ENCODE peak calls at places on chromosomes 3 and 15, in ten cellular contexts. N, R, P, V, K, C, S, M, H and A are unnamed samples.

GRCh38 chr3:100063929-100064461 is 50.3 kb downstream of the FILIP1L start:
- DNase-seq in P (no peak), K (no peak), M (no peak), R (no peak), N (no peak), C (no peak), V (peak), S (no peak), H (no peak), A (no peak)

GRCh38 chr15:35491999-35492398 is 54.0 kb downstream of the DPH6 start:
- DNase-seq in V (no peak), C (no peak), H (no peak), R (no peak), N (peak), M (no peak), K (no peak), S (no peak), P (no peak), A (no peak)

GRCh38 chr3:63818282-63819150 is 583 bp upstream of the C3orf49 start:
- DNase-seq in N (peak), S (peak), C (peak), H (peak), K (no peak), P (peak), M (peak), V (peak), R (peak), A (peak)

GRCh38 chr3:128503751-128504532 is 10.9 kb upstream of the GATA2 start:
- DNase-seq in C (no peak), R (no peak), N (no peak), S (peak), P (no peak), K (no peak), M (no peak), V (no peak), H (no peak), A (no peak)

GRCh38 chr3:10352146-10352911 is 31.4 kb upstream of the SEC13 start:
- DNase-seq in M (no peak), H (no peak), C (peak), N (no peak), S (no peak), P (no peak), K (no peak), R (peak), V (peak), A (peak)

GRCh38 chr15:89167267-89168176 is 53.9 kb downstream of the RLBP1 start:
- DNase-seq in C (no peak), S (peak), P (no peak), N (no peak), R (peak), M (no peak), V (peak), H (no peak), K (no peak), A (peak)

GRCh38 chr15:22850055-22850454 is 11.6 kb downstream of the NIPA2 start:
- DNase-seq in R (no peak), S (no peak), V (peak), H (no peak), C (no peak), N (no peak), M (no peak), P (no peak), K (no peak), A (no peak)

GRCh38 chr15:93333826-93334225 is 244.8 kb upstream of the RGMA start:
- DNase-seq in V (no peak), M (no peak), H (no peak), N (no peak), P (no peak), S (no peak), R (peak), C (peak), K (no peak), A (no peak)

GRCh38 chr3:7340795-7341194 is 479.9 kb downstream of the GRM7 start:
- DNase-seq in M (no peak), P (no peak), S (no peak), H (no peak), R (no peak), K (no peak), N (no peak), V (no peak), C (no peak), A (peak)

GRCh38 chr15:49673861-49674260 is 53.0 kb downstream of the DTWD1 start:
- DNase-seq in S (no peak), C (no peak), N (no peak), H (no peak), K (no peak), R (no peak), M (no peak), P (no peak), V (peak), A (no peak)

GRCh38 chr15:52178765-52179164 is 12.4 kb downstream of the GNB5 start:
- DNase-seq in K (no peak), M (no peak), V (peak), S (no peak), C (no peak), N (peak), R (no peak), P (no peak), H (no peak), A (no peak)

GRCh38 chr3:195458188-195458800 is 15.5 kb upstream of the ACAP2 start:
- DNase-seq in M (no peak), S (no peak), C (no peak), R (no peak), K (no peak), H (no peak), V (no peak), P (no peak), N (no peak), A (no peak)

GRCh38 chr3:15430624-15431023 is 3.2 kb downstream of the EAF1 start:
- DNase-seq in M (no peak), P (no peak), S (no peak), K (no peak), V (no peak), C (no peak), H (no peak), R (no peak), N (no peak), A (no peak)

GRCh38 chr15:76060098-76060989 is 559 bp downstream of the TMEM266 start:
- DNase-seq in V (no peak), S (no peak), C (no peak), N (no peak), H (no peak), P (no peak), R (no peak), K (no peak), M (no peak), A (no peak)

GRCh38 chr15:51374131-51374530 is 32.7 kb downstream of the GLDN start:
- DNase-seq in V (no peak), R (no peak), C (no peak), M (no peak), K (no peak), H (no peak), S (no peak), N (no peak), P (no peak), A (no peak)

GRCh38 chr15:39304201-39304841 is 276.6 kb upstream of the THBS1 start:
- DNase-seq in V (peak), S (no peak), K (no peak), M (no peak), P (no peak), N (no peak), H (no peak), C (no peak), R (no peak), A (no peak)

DNA sequence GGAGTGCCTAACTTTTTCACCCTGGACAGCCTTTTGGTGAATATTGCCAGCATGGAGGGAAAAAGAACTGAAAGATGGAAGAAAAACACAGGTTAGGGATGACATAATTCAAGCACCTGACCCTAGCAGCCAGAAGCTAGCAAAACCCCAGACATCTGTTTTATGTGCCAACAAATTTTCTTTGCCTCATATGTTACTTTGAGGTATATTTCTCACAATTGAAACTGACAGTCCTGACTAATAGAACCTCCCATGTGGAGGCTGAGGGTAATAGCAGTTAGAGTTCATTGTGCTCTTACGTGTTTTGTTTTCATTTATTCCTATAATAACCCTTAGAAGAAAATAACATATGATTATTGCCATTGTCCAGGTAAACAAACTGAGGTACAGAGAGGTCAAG is 71.5 kb upstream of the SLC25A26 start:
- DNase-seq in P (no peak), K (no peak), R (no peak), M (no peak), C (no peak), S (no peak), V (peak), N (no peak), H (no peak), A (no peak)
- TF ChIP-seq CTCF in P (no peak), K (no peak), R (no peak), M (no peak), C (no peak), S (no peak), V (no peak), N (no peak), H (no peak), A (no peak)

GRCh38 chr3:138940446-138940845 is 6.5 kb downstream of the FOXL2 start:
- DNase-seq in P (no peak), V (no peak), S (no peak), C (no peak), H (no peak), N (no peak), R (peak), K (no peak), M (no peak), A (no peak)

GRCh38 chr3:138942861-138943623 is 3.9 kb downstream of the FOXL2 start:
- DNase-seq in P (no peak), N (no peak), R (peak), V (no peak), C (peak), M (no peak), K (no peak), S (no peak), H (no peak), A (no peak)

GRCh38 chr3:138942271-138942670 is 4.7 kb downstream of the FOXL2 start:
- DNase-seq in N (no peak), P (no peak), S (no peak), R (peak), K (no peak), H (no peak), V (no peak), C (no peak), M (no peak), A (no peak)

GRCh38 chr3:138939563-138940241 is 7.2 kb downstream of the FOXL2 start:
- DNase-seq in R (peak), K (no peak), H (no peak), P (no peak), S (no peak), C (peak), N (no peak), M (no peak), V (no peak), A (no peak)

DNA sequence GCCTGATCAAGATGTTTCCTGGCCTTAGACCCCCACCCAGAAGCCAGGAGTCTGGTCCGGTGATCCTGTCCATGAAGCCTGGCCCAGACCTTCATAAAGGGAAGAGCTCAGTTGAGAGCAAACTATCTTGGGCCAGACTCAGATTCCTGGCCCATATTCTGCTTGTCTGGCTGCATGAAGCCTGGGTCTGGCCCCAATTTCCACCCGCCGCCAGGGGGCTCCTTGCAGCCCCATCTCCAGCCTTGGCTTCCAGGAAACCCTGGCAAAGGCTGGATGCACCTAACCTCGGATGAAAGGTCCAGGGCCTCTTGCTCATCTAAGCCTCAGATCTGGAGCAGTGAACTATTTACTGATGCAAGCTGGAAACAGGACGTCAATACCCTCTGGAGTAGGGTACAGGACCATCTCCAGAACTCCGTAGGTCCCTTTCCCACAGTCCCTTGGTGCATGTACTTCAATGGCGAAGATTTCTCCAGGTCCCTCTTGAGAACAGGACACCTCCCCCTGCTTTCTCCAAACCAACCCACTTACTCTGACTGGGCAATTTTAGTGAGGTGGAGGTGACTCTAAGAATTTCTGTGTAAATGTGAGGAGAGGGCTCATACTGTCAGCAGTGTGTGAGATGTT is 5.6 kb downstream of the FOXL2 start:
- DNase-seq in M (peak), R (peak), V (peak), H (no peak), S (peak), N (peak), P (no peak), K (no peak), C (peak), A (peak)
- TF ChIP-seq CTCF in M (peak), R (peak), V (peak), H (peak), S (peak), N (peak), P (peak), K (peak), C (peak), A (peak)

GRCh38 chr3:22360197-22360596 is 609.2 kb upstream of the ZNF385D start:
- DNase-seq in H (no peak), N (no peak), P (no peak), V (no peak), K (no peak), C (no peak), S (no peak), R (no peak), M (no peak), A (no peak)
- TF ChIP-seq CTCF in H (no peak), N (no peak), P (no peak), V (no peak), K (no peak), C (no peak), S (no peak), R (no peak), M (no peak), A (no peak)

DNA sequence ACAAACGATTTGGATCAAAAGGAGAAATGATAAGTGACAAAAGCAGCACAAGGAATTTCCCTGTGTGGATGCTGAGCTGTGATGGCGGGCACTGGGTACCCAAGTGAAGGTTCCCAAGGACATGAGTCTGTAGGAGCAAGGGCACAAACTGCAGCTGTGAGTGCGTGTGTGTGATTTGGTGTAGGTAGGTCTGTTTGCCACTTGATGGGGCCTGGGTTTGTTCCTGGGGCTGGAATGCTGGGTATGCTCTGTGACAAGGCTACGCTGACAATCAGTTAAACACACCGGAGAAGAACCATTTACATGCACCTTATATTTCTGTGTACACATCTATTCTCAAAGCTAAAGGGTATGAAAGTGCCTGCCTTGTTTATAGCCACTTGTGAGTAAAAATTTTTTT is 36.1 kb downstream of the NR1I2 start:
- DNase-seq in N (no peak), C (no peak), H (no peak), P (no peak), R (peak), V (no peak), K (no peak), S (no peak), M (no peak), A (no peak)
- TF ChIP-seq CTCF in N (no peak), C (no peak), H (no peak), P (no peak), R (no peak), V (no peak), K (no peak), S (no peak), M (no peak), A (no peak)

GRCh38 chr15:90187257-90187868 is 13.8 kb upstream of the SEMA4B start:
- DNase-seq in V (no peak), S (no peak), N (no peak), M (no peak), P (no peak), C (no peak), K (no peak), R (no peak), H (no peak), A (no peak)

GRCh38 chr15:90188914-90189748 is 12.0 kb upstream of the SEMA4B start:
- DNase-seq in K (no peak), V (no peak), C (no peak), N (no peak), S (no peak), H (no peak), R (no peak), M (no peak), P (no peak), A (no peak)

GRCh38 chr15:90181781-90182180 is 19.3 kb upstream of the SEMA4B start:
- DNase-seq in K (no peak), P (no peak), S (no peak), M (no peak), H (no peak), R (no peak), C (no peak), V (no peak), N (no peak), A (no peak)

GRCh38 chr15:90184786-90185704 is 16.1 kb upstream of the SEMA4B start:
- DNase-seq in P (peak), N (peak), M (peak), C (peak), K (peak), V (no peak), R (peak), S (peak), H (peak), A (peak)

GRCh38 chr15:90184119-90184785 is 16.9 kb upstream of the SEMA4B start:
- DNase-seq in H (peak), K (peak), P (no peak), N (peak), V (peak), M (peak), R (no peak), C (peak), S (peak), A (peak)
- TF ChIP-seq CTCF in H (no peak), K (no peak), P (no peak), N (no peak), V (no peak), M (no peak), R (no peak), C (no peak), S (no peak), A (no peak)

DNA sequence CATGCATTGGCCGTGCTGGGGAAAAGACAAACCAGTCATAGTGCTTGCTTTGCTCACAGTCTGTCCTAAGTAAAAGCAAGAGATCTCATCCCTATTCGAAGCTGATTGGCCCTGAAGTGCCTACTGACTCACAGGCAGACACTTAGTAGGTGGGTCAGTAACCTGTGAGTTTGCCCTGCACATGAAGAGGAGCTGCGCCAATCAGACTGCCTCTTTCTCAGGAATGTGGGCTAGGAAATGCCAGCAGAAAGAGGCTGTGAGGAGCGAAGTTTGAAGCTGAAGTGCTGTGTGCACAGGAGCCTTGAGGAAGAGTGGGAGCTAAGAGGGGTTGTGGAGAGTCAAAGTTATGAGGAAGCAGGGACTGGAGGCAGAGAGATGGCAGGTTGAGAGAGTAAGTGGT is 126.8 kb downstream of the IL20RB start:
- DNase-seq in H (no peak), N (no peak), K (no peak), R (peak), M (no peak), P (no peak), V (no peak), S (no peak), C (no peak), A (no peak)
- TF ChIP-seq CTCF in H (no peak), N (no peak), K (no peak), R (no peak), M (no peak), P (no peak), V (no peak), S (no peak), C (no peak), A (no peak)

GRCh38 chr15:88040516-88040915 is 216.0 kb downstream of the NTRK3 start:
- DNase-seq in P (no peak), K (no peak), H (no peak), V (no peak), N (no peak), C (no peak), S (no peak), M (no peak), R (no peak), A (no peak)
- TF ChIP-seq CTCF in P (no peak), K (no peak), H (no peak), V (no peak), N (no peak), C (no peak), S (no peak), M (no peak), R (no peak), A (no peak)

DNA sequence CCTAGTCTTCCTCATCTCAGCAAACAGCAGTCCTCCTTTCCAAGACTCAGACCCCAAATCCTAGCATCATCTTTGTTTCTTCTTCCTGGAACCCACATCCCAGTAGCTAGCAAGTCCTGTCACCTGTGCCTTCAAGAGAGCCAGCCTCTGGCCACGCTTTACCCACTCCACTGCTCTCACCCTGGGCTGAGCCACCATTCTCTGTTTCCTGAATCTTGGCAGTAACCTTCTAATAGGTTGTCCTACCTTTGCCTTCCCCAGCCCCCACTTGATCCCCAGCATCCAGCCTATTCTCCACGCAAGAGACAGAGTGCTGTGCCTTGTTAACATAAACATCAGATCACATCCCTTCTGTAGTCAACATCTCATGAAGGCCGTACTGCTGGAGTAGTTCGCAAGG is 323.4 kb downstream of the LRTM1 start:
- DNase-seq in C (no peak), S (no peak), R (no peak), P (no peak), K (no peak), N (no peak), H (no peak), M (no peak), V (no peak), A (no peak)
- TF ChIP-seq CTCF in C (no peak), S (no peak), R (no peak), P (no peak), K (no peak), N (no peak), H (no peak), M (no peak), V (no peak), A (no peak)